ENCODE peak calls at places on chromosomes 5 and 9, in eight cellular contexts. T, K, M, D, H, O, L and W are unnamed samples.

GRCh38 chr5:177473461-177473991 is at the start of gene DBN1:
- DNase-seq in D (no peak), O (no peak), T (no peak), H (no peak), L (no peak), M (no peak), K (peak), W (no peak)

GRCh38 chr9:133690111-133690561 is 48.0 kb downstream of the SARDH start:
- DNase-seq in O (no peak), K (no peak), D (no peak), H (no peak), M (peak), T (no peak), L (no peak), W (no peak)

GRCh38 chr9:124222918-124223720 is 34.6 kb upstream of the NEK6 start:
- DNase-seq in H (peak), T (no peak), K (peak), L (peak), D (no peak), O (no peak), M (peak), W (peak)

GRCh38 chr9:129174102-129174723 is 3.8 kb downstream of the IER5L start:
- DNase-seq in L (peak), K (peak), D (no peak), O (no peak), H (peak), T (peak), M (peak), W (peak)

GRCh38 chr5:20570486-20570885 is 582.5 kb upstream of the CDH18 start:
- DNase-seq in D (no peak), T (no peak), H (no peak), O (no peak), M (no peak), K (no peak), L (no peak), W (no peak)

GRCh38 chr5:108820983-108821382 is 73.3 kb downstream of the FER start:
- DNase-seq in T (no peak), O (no peak), L (no peak), M (no peak), D (no peak), H (no peak), K (no peak), W (no peak)

GRCh38 chr5:59390074-59390659 is 503.4 kb downstream of the PDE4D start:
- DNase-seq in T (no peak), L (peak), H (peak), O (no peak), K (no peak), D (peak), M (no peak), W (no peak)

GRCh38 chr9:98124637-98125426 is 5.8 kb upstream of the TRIM14 start:
- DNase-seq in O (no peak), L (no peak), K (no peak), D (no peak), H (no peak), T (no peak), M (no peak), W (no peak)

GRCh38 chr9:13279284-13280162 is at the start of gene MPDZ:
- DNase-seq in T (no peak), K (peak), M (no peak), H (peak), D (no peak), L (peak), O (no peak), W (no peak)

GRCh38 chr5:58241383-58241782 is 218.5 kb downstream of the PLK2 start:
- DNase-seq in D (no peak), L (no peak), M (no peak), O (no peak), K (no peak), T (no peak), H (no peak), W (no peak)

GRCh38 chr9:5425006-5425628 is 12.6 kb downstream of the PLGRKT start:
- DNase-seq in O (peak), K (no peak), H (no peak), M (no peak), L (peak), T (no peak), D (no peak), W (peak)

GRCh38 chr5:103228588-103228987 is 30.0 kb upstream of the MACIR start:
- DNase-seq in M (no peak), D (no peak), K (no peak), O (no peak), L (no peak), H (no peak), T (no peak), W (no peak)

DNA sequence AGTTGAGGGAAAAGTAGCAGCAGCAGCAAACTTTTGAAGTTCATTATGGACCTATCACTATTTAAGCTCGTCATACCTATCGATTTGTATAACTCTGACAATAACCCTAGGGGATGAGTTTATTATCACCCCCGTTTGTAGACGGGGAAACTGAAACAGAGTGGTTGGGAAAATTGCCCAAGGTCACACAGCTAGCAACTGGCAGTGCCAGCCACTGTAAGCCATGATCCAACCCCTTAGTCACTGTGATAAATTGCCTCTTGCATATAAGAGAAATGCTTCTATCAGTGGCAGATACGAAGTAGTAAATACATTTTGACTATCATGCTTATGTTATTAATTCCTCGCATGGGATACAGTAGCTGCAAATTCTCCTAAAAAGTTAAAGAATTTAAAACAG is 73.3 kb upstream of the ATP10B start:
- DNase-seq in T (no peak), M (no peak), H (no peak), O (no peak), L (no peak), D (no peak), K (no peak), W (no peak)
- TF ChIP-seq CTCF in T (no peak), M (no peak), H (no peak), O (no peak), L (no peak), D (no peak), K (no peak), W (no peak)

DNA sequence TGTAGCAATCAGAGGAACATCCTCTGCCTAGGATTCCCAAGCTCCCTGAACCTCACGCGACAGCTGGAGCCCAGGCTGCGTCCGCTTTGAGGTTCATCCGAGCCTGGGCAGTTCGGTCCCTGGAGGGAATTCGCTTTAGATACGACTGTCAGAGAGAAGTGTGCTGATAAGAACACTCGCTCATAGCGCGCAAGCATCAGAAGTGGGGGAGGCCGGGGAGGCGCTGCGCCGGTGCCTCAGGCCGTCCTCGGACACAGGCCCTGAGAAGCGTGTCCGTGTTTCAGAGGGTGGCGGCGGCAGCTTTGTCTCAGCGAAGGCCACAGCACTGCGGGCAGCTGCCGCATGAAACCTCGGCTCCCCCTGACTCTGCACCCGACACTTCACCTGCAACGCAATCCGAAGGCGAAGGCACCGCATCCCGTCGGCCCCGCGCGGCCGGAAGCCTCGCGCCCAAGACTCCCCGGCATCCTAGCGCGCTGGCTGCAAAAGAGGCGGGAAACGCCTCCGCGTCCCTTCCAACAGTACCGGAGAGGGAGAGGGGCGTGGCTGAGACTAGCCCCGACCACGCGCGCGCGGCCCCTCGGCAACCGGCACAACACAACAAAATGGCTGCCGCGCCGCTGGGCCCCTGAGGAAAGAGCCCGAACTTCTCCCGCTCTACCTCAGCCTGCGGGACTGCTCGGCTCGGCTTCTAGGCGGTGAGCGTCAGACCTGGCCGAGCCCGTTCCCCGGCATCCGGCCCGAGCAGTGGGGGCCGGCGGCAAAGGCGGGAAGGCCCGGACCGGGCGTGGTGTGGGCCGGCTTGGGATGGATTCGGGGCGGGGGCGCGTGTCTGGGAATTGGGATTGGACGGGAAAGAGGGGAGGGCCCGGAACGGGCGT is at the start of gene CNTRL:
- DNase-seq in K (peak), O (peak), T (peak), H (peak), L (peak), D (peak), M (peak), W (peak)
- TF ChIP-seq POLR2AphosphoS5 in K (peak), O (peak), T (no peak), H (peak), L (peak), D (peak), M (peak), W (peak)

DNA sequence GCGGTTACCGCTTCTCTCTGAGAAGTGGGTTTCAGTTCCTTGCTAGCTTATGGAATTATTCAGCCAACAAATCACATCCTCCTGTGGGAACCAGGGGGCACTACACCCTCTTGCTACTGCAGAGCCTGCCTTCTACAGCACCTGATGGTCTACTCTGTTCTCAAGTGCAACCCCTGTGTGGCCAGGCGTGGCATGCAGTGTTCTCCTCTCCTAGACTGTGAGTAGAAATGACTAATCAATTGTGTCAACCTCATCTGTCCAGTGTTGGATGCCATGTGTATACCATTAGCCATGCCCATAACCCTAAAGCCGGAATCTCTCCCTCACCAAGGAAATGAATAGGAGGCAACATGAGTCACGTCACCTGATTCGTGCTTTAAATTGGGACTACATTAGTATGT is 117.2 kb upstream of the LIFR start:
- DNase-seq in M (no peak), T (peak), L (peak), K (no peak), H (no peak), O (no peak), D (no peak), W (no peak)
- TF ChIP-seq CTCF in M (no peak), T (peak), L (peak), K (no peak), H (no peak), O (no peak), D (peak), W (no peak)

GRCh38 chr9:35734096-35734495 is 1.6 kb downstream of the CREB3 start:
- DNase-seq in T (no peak), K (no peak), M (no peak), H (no peak), O (no peak), L (no peak), D (no peak), W (no peak)

GRCh38 chr9:35738924-35739323 is 6.5 kb downstream of the CREB3 start:
- DNase-seq in H (no peak), T (no peak), L (no peak), D (no peak), M (no peak), K (no peak), O (no peak), W (no peak)

GRCh38 chr9:35736201-35736633 is 3.8 kb downstream of the CREB3 start:
- DNase-seq in M (peak), T (peak), O (no peak), K (peak), L (peak), D (no peak), H (peak), W (peak)

GRCh38 chr9:35738186-35738585 is 5.7 kb downstream of the CREB3 start:
- DNase-seq in T (no peak), M (no peak), L (no peak), H (no peak), D (no peak), K (no peak), O (no peak), W (no peak)

DNA sequence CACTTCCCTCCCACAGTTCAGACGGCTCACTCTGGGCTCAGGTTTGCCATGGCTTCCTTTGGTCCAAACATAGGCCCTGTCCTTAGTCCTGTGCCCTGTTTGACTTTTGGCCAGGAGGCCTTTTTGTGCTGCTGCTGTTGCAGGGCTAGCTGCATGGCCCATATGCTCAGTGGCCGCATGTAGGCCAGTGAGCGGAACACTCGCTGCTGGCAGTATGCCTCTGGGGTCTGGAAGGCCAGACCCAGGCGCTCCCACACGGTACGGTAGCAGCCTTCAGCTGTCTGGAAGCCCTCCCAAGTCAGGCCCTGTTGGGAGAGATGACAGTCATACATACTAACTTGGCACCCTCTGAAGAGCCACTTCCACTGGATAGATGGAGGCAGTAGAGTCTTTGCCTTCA is 4.7 kb downstream of the CREB3 start:
- DNase-seq in K (no peak), H (no peak), T (no peak), D (no peak), O (no peak), M (no peak), L (no peak), W (no peak)
- TF ChIP-seq POLR2AphosphoS5 in K (no peak), H (no peak), T (no peak), D (no peak), O (no peak), M (no peak), L (no peak), W (no peak)

DNA sequence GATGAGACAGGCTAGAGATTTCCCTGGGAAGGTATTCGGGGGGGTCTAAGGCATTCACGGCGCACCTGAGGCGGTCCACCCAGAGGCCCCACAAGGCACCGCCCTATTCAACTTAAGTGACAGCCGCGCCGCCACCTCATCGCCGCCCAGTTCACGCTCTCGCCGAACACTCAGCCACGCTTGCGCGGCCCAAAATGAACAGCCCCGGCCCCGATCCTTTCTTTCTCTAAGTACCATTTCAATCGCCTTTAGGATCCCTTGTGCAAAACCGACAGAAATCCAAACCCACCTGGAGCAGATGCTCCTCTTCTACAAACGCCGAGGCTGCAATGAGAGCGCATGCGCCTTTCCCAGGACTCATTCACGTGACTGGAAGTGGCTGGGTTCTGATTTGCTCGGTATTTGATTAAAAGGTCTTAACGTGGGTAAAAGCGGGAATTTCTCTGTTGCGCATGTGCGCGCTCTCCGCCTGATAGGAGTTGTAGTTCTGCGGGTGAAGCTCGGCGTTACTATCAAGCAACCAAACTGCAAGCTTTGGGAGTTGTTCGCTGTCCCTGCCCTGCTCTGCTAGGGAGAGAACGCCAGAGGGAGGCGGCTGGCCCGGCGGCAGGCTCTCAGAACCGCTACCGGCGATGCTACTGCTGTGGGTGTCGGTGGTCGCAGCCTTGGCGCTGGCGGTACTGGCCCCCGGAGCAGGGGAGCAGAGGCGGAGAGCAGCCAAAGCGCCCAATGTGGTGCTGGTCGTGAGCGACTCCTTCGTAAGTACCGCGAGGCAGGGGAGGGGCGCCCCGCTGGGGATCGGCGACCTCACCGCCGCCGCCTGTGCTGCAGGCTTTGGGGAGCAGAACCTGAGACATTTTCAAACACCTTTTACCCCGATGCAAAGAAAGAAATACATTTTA is at the start of the genes ARSK and SKIC3:
- DNase-seq in O (peak), L (peak), M (peak), D (peak), T (peak), H (peak), K (peak), W (peak)
- TF ChIP-seq CTCF in O (peak), L (peak), M (peak), D (peak), T (peak), H (peak), K (peak), W (no peak)

GRCh38 chr9:132026932-132027585 is 52.6 kb downstream of the MED27 start:
- DNase-seq in H (no peak), D (no peak), O (no peak), T (no peak), K (no peak), L (no peak), M (no peak), W (no peak)

GRCh38 chr9:132023409-132024180 is 56.1 kb downstream of the MED27 start:
- DNase-seq in T (no peak), K (no peak), M (no peak), H (no peak), L (no peak), D (no peak), O (no peak), W (no peak)

GRCh38 chr9:132025766-132026165 is 53.9 kb downstream of the MED27 start:
- DNase-seq in K (no peak), D (no peak), H (no peak), O (no peak), L (no peak), M (no peak), T (no peak), W (no peak)

GRCh38 chr9:132027752-132028666 is 51.7 kb downstream of the MED27 start:
- DNase-seq in H (peak), K (no peak), M (no peak), O (no peak), T (no peak), L (no peak), D (no peak), W (no peak)

DNA sequence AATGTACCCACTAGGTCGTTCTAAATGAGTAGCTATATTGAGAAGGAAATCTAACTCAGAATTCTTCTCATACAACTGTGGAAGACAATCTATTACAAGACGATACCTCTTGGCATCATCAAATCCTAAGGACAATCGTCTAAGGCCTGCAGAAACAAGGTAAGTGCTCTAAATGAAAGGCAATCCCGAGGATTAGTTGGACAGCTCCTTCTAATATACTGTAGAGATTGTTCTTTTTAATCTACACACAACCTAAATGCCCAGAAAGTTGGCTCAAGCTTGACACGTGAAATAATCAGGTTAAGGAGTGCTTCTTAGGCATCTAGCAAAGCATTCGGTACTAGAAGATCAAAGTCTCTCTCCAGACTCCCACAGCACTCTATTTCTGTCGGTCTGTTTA is 55.1 kb downstream of the MED27 start:
- DNase-seq in K (no peak), T (no peak), D (no peak), O (no peak), L (no peak), M (no peak), H (no peak), W (no peak)
- TF ChIP-seq POLR2AphosphoS5 in K (no peak), T (no peak), D (no peak), O (no peak), L (no peak), M (no peak), H (no peak), W (no peak)

GRCh38 chr9:3746296-3747275 is 220.8 kb upstream of the RFX3 start:
- DNase-seq in L (no peak), H (no peak), T (peak), K (no peak), M (no peak), D (no peak), O (no peak), W (peak)

GRCh38 chr9:3756071-3756470 is 230.3 kb upstream of the RFX3 start:
- DNase-seq in D (no peak), H (no peak), M (no peak), L (no peak), K (no peak), O (no peak), T (no peak), W (no peak)

GRCh38 chr9:3750311-3750710 is 224.5 kb upstream of the RFX3 start:
- DNase-seq in O (no peak), K (no peak), L (no peak), M (no peak), D (no peak), H (no peak), T (no peak), W (no peak)

GRCh38 chr9:3751125-3751758 is 225.4 kb upstream of the RFX3 start:
- DNase-seq in M (no peak), O (no peak), T (no peak), H (peak), L (peak), K (no peak), D (no peak), W (no peak)
- TF ChIP-seq CTCF in M (no peak), O (no peak), T (no peak), H (no peak), L (no peak), K (no peak), D (no peak), W (no peak)